ENCODE peak calls at places on chromosomes 16 and 17, in eight cellular contexts. One of them, this sample, is unnamed.

GRCh38 chr17:49633762-49634486 is 44.0 kb downstream of the SPOP start:
- DNase-seq in endodermal cell: no peak
- DNase-seq in osteoblast: no peak
- DNase-seq in GM23248: no peak
- DNase-seq in H1: no peak
- DNase-seq in RWPE1: no peak
- DNase-seq in HCT116: no peak
- DNase-seq in tibial nerve: no peak
- DNase-seq in this sample: no peak

GRCh38 chr17:40547079-40547784 is 18.0 kb downstream of the CCR7 start:
- DNase-seq in endodermal cell: peak; percentile 48
- DNase-seq in osteoblast: no peak
- DNase-seq in GM23248: no peak
- DNase-seq in H1: no peak
- DNase-seq in RWPE1: peak; percentile 82
- DNase-seq in HCT116: no peak
- DNase-seq in tibial nerve: peak; percentile 5
- DNase-seq in this sample: no peak

GRCh38 chr17:66383353-66383752 is 80.9 kb downstream of the PRKCA start:
- DNase-seq in endodermal cell: no peak
- DNase-seq in osteoblast: peak; percentile 90
- DNase-seq in GM23248: peak; percentile 95
- DNase-seq in H1: no peak
- DNase-seq in RWPE1: no peak
- DNase-seq in HCT116: no peak
- DNase-seq in tibial nerve: no peak
- DNase-seq in this sample: no peak

GRCh38 chr16:1977875-1978268 is 3.4 kb downstream of the NOXO1 start:
- DNase-seq in endodermal cell: no peak
- DNase-seq in osteoblast: no peak
- DNase-seq in GM23248: no peak
- DNase-seq in H1: no peak
- DNase-seq in RWPE1: no peak
- DNase-seq in HCT116: no peak
- DNase-seq in tibial nerve: no peak
- DNase-seq in this sample: no peak

GRCh38 chr16:11488304-11488703 is 98.4 kb downstream of the LITAF start:
- DNase-seq in endodermal cell: no peak
- DNase-seq in osteoblast: no peak
- DNase-seq in GM23248: no peak
- DNase-seq in H1: no peak
- DNase-seq in RWPE1: no peak
- DNase-seq in HCT116: no peak
- DNase-seq in tibial nerve: no peak
- DNase-seq in this sample: no peak

GRCh38 chr16:52633230-52633629 is 86.3 kb upstream of the TOX3 start:
- DNase-seq in endodermal cell: no peak
- DNase-seq in osteoblast: no peak
- DNase-seq in GM23248: no peak
- DNase-seq in H1: no peak
- DNase-seq in RWPE1: no peak
- DNase-seq in HCT116: no peak
- DNase-seq in tibial nerve: no peak
- DNase-seq in this sample: no peak

GRCh38 chr17:27565874-27566672 is 64.9 kb upstream of the LGALS9 start:
- DNase-seq in endodermal cell: no peak
- DNase-seq in osteoblast: peak; percentile 35
- DNase-seq in GM23248: no peak
- DNase-seq in H1: no peak
- DNase-seq in RWPE1: no peak
- DNase-seq in HCT116: no peak
- DNase-seq in tibial nerve: no peak
- DNase-seq in this sample: no peak

GRCh38 chr16:2790631-2791030 is 3.3 kb upstream of the PRSS33 start:
- DNase-seq in endodermal cell: peak; percentile 23
- DNase-seq in osteoblast: no peak
- DNase-seq in GM23248: no peak
- DNase-seq in H1: no peak
- DNase-seq in RWPE1: no peak
- DNase-seq in HCT116: no peak
- DNase-seq in tibial nerve: no peak
- DNase-seq in this sample: no peak

GRCh38 chr17:73227379-73227778 is 34.3 kb downstream of the CPSF4L start:
- DNase-seq in endodermal cell: no peak
- DNase-seq in osteoblast: no peak
- DNase-seq in GM23248: no peak
- DNase-seq in H1: no peak
- DNase-seq in RWPE1: no peak
- DNase-seq in HCT116: no peak
- DNase-seq in tibial nerve: no peak
- DNase-seq in this sample: no peak

GRCh38 chr17:27579897-27580321 is 51.1 kb upstream of the LGALS9 start:
- DNase-seq in endodermal cell: no peak
- DNase-seq in osteoblast: peak; percentile 35
- DNase-seq in GM23248: no peak
- DNase-seq in H1: no peak
- DNase-seq in RWPE1: no peak
- DNase-seq in HCT116: no peak
- DNase-seq in tibial nerve: no peak
- DNase-seq in this sample: no peak

DNA sequence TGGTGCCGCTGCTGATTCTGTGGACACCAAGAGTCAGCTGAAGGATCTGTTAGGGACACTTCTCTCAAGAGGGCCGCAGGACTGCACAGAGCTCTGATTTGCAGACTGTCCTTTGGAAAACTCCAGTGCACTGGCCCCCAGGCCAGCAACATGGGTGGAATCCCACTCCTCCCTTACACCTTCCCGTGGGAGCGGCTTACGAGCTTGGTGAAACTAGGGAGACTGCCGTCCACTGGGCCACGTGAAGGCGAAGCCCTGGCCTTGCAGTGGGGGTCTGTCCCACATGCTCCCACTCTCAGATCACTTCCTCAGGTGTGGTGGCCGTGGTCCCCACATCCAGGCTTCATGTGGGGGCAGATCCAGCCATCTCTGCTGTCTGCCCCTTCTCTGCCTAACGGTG is 36.4 kb downstream of the PSME3IP1 start:
- DNase-seq in endodermal cell: no peak
- DNase-seq in osteoblast: no peak
- DNase-seq in GM23248: no peak
- DNase-seq in H1: no peak
- DNase-seq in RWPE1: no peak
- DNase-seq in HCT116: no peak
- DNase-seq in tibial nerve: no peak
- DNase-seq in this sample: no peak
- H3K27ac ChIP-seq in endodermal cell: no peak overlapping the region
- H3K27ac ChIP-seq in osteoblast: no peak overlapping the region
- H3K27ac ChIP-seq in GM23248: no peak overlapping the region
- H3K27ac ChIP-seq in H1: no peak overlapping the region
- H3K27ac ChIP-seq in RWPE1: peak overlapping the region; percentile 87
- H3K27ac ChIP-seq in HCT116: no peak overlapping the region
- H3K27ac ChIP-seq in tibial nerve: no peak overlapping the region
- H3K27ac ChIP-seq in this sample: no peak overlapping the region

GRCh38 chr17:14461131-14461530 is 160.2 kb downstream of the HS3ST3B1 start:
- DNase-seq in endodermal cell: no peak
- DNase-seq in osteoblast: no peak
- DNase-seq in GM23248: no peak
- DNase-seq in H1: no peak
- DNase-seq in RWPE1: no peak
- DNase-seq in HCT116: no peak
- DNase-seq in tibial nerve: no peak
- DNase-seq in this sample: no peak

GRCh38 chr17:14460502-14460901 is 159.6 kb downstream of the HS3ST3B1 start:
- DNase-seq in endodermal cell: no peak
- DNase-seq in osteoblast: no peak
- DNase-seq in GM23248: no peak
- DNase-seq in H1: no peak
- DNase-seq in RWPE1: no peak
- DNase-seq in HCT116: no peak
- DNase-seq in tibial nerve: no peak
- DNase-seq in this sample: no peak

GRCh38 chr17:14459955-14460354 is 159.1 kb downstream of the HS3ST3B1 start:
- DNase-seq in endodermal cell: no peak
- DNase-seq in osteoblast: no peak
- DNase-seq in GM23248: no peak
- DNase-seq in H1: no peak
- DNase-seq in RWPE1: no peak
- DNase-seq in HCT116: no peak
- DNase-seq in tibial nerve: no peak
- DNase-seq in this sample: no peak

GRCh38 chr17:14458724-14459123 is 157.8 kb downstream of the HS3ST3B1 start:
- DNase-seq in endodermal cell: no peak
- DNase-seq in osteoblast: no peak
- DNase-seq in GM23248: no peak
- DNase-seq in H1: no peak
- DNase-seq in RWPE1: no peak
- DNase-seq in HCT116: no peak
- DNase-seq in tibial nerve: no peak
- DNase-seq in this sample: no peak
- H3K27ac ChIP-seq in endodermal cell: no peak overlapping the region
- H3K27ac ChIP-seq in osteoblast: no peak overlapping the region
- H3K27ac ChIP-seq in GM23248: no peak overlapping the region
- H3K27ac ChIP-seq in H1: no peak overlapping the region
- H3K27ac ChIP-seq in RWPE1: no peak overlapping the region
- H3K27ac ChIP-seq in HCT116: no peak overlapping the region
- H3K27ac ChIP-seq in tibial nerve: no peak overlapping the region
- H3K27ac ChIP-seq in this sample: no peak overlapping the region

GRCh38 chr16:971582-971905 is 760 bp upstream of the LMF1 start:
- DNase-seq in endodermal cell: no peak
- DNase-seq in osteoblast: peak; percentile 57
- DNase-seq in GM23248: no peak
- DNase-seq in H1: no peak
- DNase-seq in RWPE1: no peak
- DNase-seq in HCT116: no peak
- DNase-seq in tibial nerve: no peak
- DNase-seq in this sample: no peak
- H3K27ac ChIP-seq in endodermal cell: no peak overlapping the region
- H3K27ac ChIP-seq in osteoblast: no peak overlapping the region
- H3K27ac ChIP-seq in GM23248: no peak overlapping the region
- H3K27ac ChIP-seq in H1: no peak overlapping the region
- H3K27ac ChIP-seq in RWPE1: no peak overlapping the region
- H3K27ac ChIP-seq in HCT116: no peak overlapping the region
- H3K27ac ChIP-seq in tibial nerve: peak overlapping the region; percentile 70
- H3K27ac ChIP-seq in this sample: peak overlapping the region; percentile 99

DNA sequence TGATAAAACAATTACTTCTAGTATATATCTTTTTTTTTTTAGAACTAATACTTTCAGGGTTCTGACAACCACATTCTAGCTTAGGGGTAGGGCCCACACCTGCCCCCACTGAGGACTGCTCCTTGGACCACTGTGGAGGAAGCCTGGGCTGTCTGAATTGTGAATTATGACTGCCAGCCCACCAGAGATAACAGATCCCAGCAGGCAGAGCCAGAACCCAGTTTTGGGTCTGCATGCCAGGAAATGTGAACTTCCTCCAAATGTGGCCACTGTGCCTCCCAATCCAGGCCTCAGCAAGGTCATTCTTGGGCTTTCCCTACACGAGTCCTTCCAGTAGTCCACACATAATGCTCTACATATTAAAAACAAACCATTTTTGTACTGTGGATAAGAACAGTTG is 15.9 kb downstream of the VEZF1 start:
- DNase-seq in endodermal cell: peak; percentile 23
- DNase-seq in osteoblast: no peak
- DNase-seq in GM23248: no peak
- DNase-seq in H1: no peak
- DNase-seq in RWPE1: no peak
- DNase-seq in HCT116: no peak
- DNase-seq in tibial nerve: no peak
- DNase-seq in this sample: no peak
- H3K27ac ChIP-seq in endodermal cell: no peak overlapping the region
- H3K27ac ChIP-seq in osteoblast: no peak overlapping the region
- H3K27ac ChIP-seq in GM23248: no peak overlapping the region
- H3K27ac ChIP-seq in H1: no peak overlapping the region
- H3K27ac ChIP-seq in RWPE1: no peak overlapping the region
- H3K27ac ChIP-seq in HCT116: no peak overlapping the region
- H3K27ac ChIP-seq in tibial nerve: no peak overlapping the region
- H3K27ac ChIP-seq in this sample: no peak overlapping the region

GRCh38 chr16:89084814-89085612 is 8.6 kb upstream of the ACSF3 start:
- DNase-seq in endodermal cell: no peak
- DNase-seq in osteoblast: peak; percentile 76
- DNase-seq in GM23248: no peak
- DNase-seq in H1: no peak
- DNase-seq in RWPE1: no peak
- DNase-seq in HCT116: no peak
- DNase-seq in tibial nerve: no peak
- DNase-seq in this sample: no peak

GRCh38 chr16:89089142-89089541 is 4.5 kb upstream of the ACSF3 start:
- DNase-seq in endodermal cell: peak; percentile 59
- DNase-seq in osteoblast: peak; percentile 69
- DNase-seq in GM23248: no peak
- DNase-seq in H1: peak; percentile 57
- DNase-seq in RWPE1: no peak
- DNase-seq in HCT116: no peak
- DNase-seq in tibial nerve: no peak
- DNase-seq in this sample: no peak

GRCh38 chr16:89084411-89084810 is 9.2 kb upstream of the ACSF3 start:
- DNase-seq in endodermal cell: no peak
- DNase-seq in osteoblast: no peak
- DNase-seq in GM23248: peak; percentile 9
- DNase-seq in H1: no peak
- DNase-seq in RWPE1: no peak
- DNase-seq in HCT116: no peak
- DNase-seq in tibial nerve: no peak
- DNase-seq in this sample: no peak

GRCh38 chr16:89087922-89088321 is 5.7 kb upstream of the ACSF3 start:
- DNase-seq in endodermal cell: no peak
- DNase-seq in osteoblast: no peak
- DNase-seq in GM23248: no peak
- DNase-seq in H1: no peak
- DNase-seq in RWPE1: no peak
- DNase-seq in HCT116: no peak
- DNase-seq in tibial nerve: no peak
- DNase-seq in this sample: no peak

GRCh38 chr16:89085755-89086154 is 7.9 kb upstream of the ACSF3 start:
- DNase-seq in endodermal cell: no peak
- DNase-seq in osteoblast: no peak
- DNase-seq in GM23248: no peak
- DNase-seq in H1: no peak
- DNase-seq in RWPE1: no peak
- DNase-seq in HCT116: no peak
- DNase-seq in tibial nerve: no peak
- DNase-seq in this sample: no peak
- H3K27ac ChIP-seq in endodermal cell: no peak overlapping the region
- H3K27ac ChIP-seq in osteoblast: no peak overlapping the region
- H3K27ac ChIP-seq in GM23248: no peak overlapping the region
- H3K27ac ChIP-seq in H1: no peak overlapping the region
- H3K27ac ChIP-seq in RWPE1: no peak overlapping the region
- H3K27ac ChIP-seq in HCT116: no peak overlapping the region
- H3K27ac ChIP-seq in tibial nerve: no peak overlapping the region
- H3K27ac ChIP-seq in this sample: no peak overlapping the region

GRCh38 chr17:64399071-64399766 is 8.6 kb upstream of the PECAM1 start:
- DNase-seq in endodermal cell: no peak
- DNase-seq in osteoblast: no peak
- DNase-seq in GM23248: no peak
- DNase-seq in H1: no peak
- DNase-seq in RWPE1: peak; percentile 44
- DNase-seq in HCT116: no peak
- DNase-seq in tibial nerve: no peak
- DNase-seq in this sample: no peak
- H3K27ac ChIP-seq in endodermal cell: no peak overlapping the region
- H3K27ac ChIP-seq in osteoblast: no peak overlapping the region
- H3K27ac ChIP-seq in GM23248: no peak overlapping the region
- H3K27ac ChIP-seq in H1: no peak overlapping the region
- H3K27ac ChIP-seq in RWPE1: peak overlapping the region; percentile 72
- H3K27ac ChIP-seq in HCT116: no peak overlapping the region
- H3K27ac ChIP-seq in tibial nerve: no peak overlapping the region
- H3K27ac ChIP-seq in this sample: no peak overlapping the region

GRCh38 chr17:2023692-2024571 is 1.2 kb downstream of the RTN4RL1 start:
- DNase-seq in endodermal cell: peak; percentile 97
- DNase-seq in osteoblast: peak; percentile 92
- DNase-seq in GM23248: peak; percentile 58
- DNase-seq in H1: peak; percentile 82
- DNase-seq in RWPE1: peak; percentile 62
- DNase-seq in HCT116: peak; percentile 59
- DNase-seq in tibial nerve: peak; percentile 69
- DNase-seq in this sample: peak; percentile 54
- H3K27ac ChIP-seq in endodermal cell: no peak overlapping the region
- H3K27ac ChIP-seq in osteoblast: no peak overlapping the region
- H3K27ac ChIP-seq in GM23248: no peak overlapping the region
- H3K27ac ChIP-seq in H1: no peak overlapping the region
- H3K27ac ChIP-seq in RWPE1: peak overlapping the region; percentile 83
- H3K27ac ChIP-seq in HCT116: no peak overlapping the region
- H3K27ac ChIP-seq in tibial nerve: no peak overlapping the region
- H3K27ac ChIP-seq in this sample: no peak overlapping the region

This sample was measured in substantia nigra.